ENCODE peak calls at places on chromosomes 1 and 21, in five cellular contexts. C, W, F, T and J are unnamed samples.
A peak's percentile ranks its signal among the peaks of the same experiment; 100 is the strongest.

GRCh38 chr1:97805093-97805492 is 115.7 kb downstream of the DPYD start:
- DNase-seq in T (no peak), C (no peak), F (no peak), W (no peak), J (no peak)

GRCh38 chr1:172960454-172961208 is 90.1 kb downstream of the TNFSF18 start:
- DNase-seq in C (no peak), W (peak; percentile 54), T (no peak), F (no peak), J (no peak)

GRCh38 chr1:214103778-214104177 is 116.0 kb downstream of the PROX1 start:
- DNase-seq in C (no peak), T (no peak), F (no peak), W (no peak), J (no peak)

GRCh38 chr1:198967566-198967965 is 328.7 kb downstream of the PTPRC start:
- DNase-seq in T (no peak), C (no peak), W (no peak), F (no peak), J (no peak)

GRCh38 chr1:116067564-116067887 is 43.7 kb upstream of the MAB21L3 start:
- DNase-seq in W (peak; percentile 8), F (no peak), C (no peak), T (peak; percentile 14), J (no peak)

GRCh38 chr1:203338335-203339036 is 12.4 kb downstream of the FMOD start:
- DNase-seq in T (no peak), W (peak; percentile 73), C (no peak), F (peak; percentile 65), J (peak; percentile 60)

GRCh38 chr1:237895630-237896029 is 4.9 kb upstream of the ZP4 start:
- DNase-seq in C (no peak), T (no peak), F (no peak), W (no peak), J (no peak)

GRCh38 chr21:22573834-22574233 is 1575.6 kb downstream of the NCAM2 start:
- DNase-seq in T (no peak), C (no peak), F (no peak), W (no peak), J (no peak)

GRCh38 chr21:34617753-34618339 is 2.9 kb upstream of the RCAN1 start:
- DNase-seq in F (no peak), T (no peak), C (no peak), W (no peak), J (no peak)

GRCh38 chr1:38243106-38243505 is 196.5 kb upstream of the POU3F1 start:
- DNase-seq in T (no peak), C (no peak), W (peak; percentile 32), F (no peak), J (no peak)

GRCh38 chr1:162561616-162562451 is at the start of gene UAP1:
- DNase-seq in C (no peak), T (no peak), F (no peak), W (no peak), J (no peak)

GRCh38 chr1:66929999-66930822 is 5.4 kb downstream of the MIER1 start:
- DNase-seq in W (peak; percentile 95), T (peak; percentile 94), C (peak; percentile 96), F (peak; percentile 91), J (peak; percentile 93)

GRCh38 chr1:11787251-11787803 is 18.4 kb downstream of the MTHFR start:
- DNase-seq in C (peak; percentile 84), F (no peak), W (peak; percentile 45), T (peak; percentile 57), J (no peak)

GRCh38 chr21:32334980-32335471 is 36.4 kb downstream of the MRAP start:
- DNase-seq in C (no peak), W (no peak), F (no peak), T (no peak), J (no peak)

GRCh38 chr1:28449904-28450303 is 55.9 kb upstream of the RCC1 start:
- DNase-seq in T (no peak), F (peak; percentile 29), C (no peak), W (peak; percentile 82), J (peak; percentile 14)

GRCh38 chr1:18575620-18576019 is 55.0 kb upstream of the PAX7 start:
- DNase-seq in W (peak; percentile 61), F (peak; percentile 11), T (peak; percentile 19), C (peak; percentile 79), J (no peak)

GRCh38 chr1:176504848-176505553 is 42.0 kb downstream of the PAPPA2 start:
- DNase-seq in C (no peak), T (no peak), F (no peak), W (no peak), J (no peak)

GRCh38 chr1:112558634-112559033 is 49.9 kb downstream of the WNT2B start:
- DNase-seq in C (no peak), W (no peak), T (no peak), F (no peak), J (no peak)

GRCh38 chr1:153805929-153806750 is 30.9 kb downstream of the SLC27A3 start:
- DNase-seq in T (no peak), C (no peak), F (no peak), W (no peak), J (no peak)

GRCh38 chr1:34923490-34923889 is 6.0 kb downstream of the DLGAP3 start:
- DNase-seq in T (no peak), C (no peak), W (no peak), F (no peak), J (no peak)

GRCh38 chr21:42028754-42029385 is 18.7 kb upstream of the ZBTB21 start:
- DNase-seq in T (no peak), C (peak; percentile 30), F (no peak), W (no peak), J (no peak)

GRCh38 chr1:110048923-110049601 is 14.6 kb downstream of the STRIP1 start:
- DNase-seq in T (no peak), C (no peak), F (no peak), W (no peak), J (no peak)

GRCh38 chr1:51192213-51192843 is 43.7 kb upstream of the RNF11 start:
- DNase-seq in F (peak; percentile 38), W (peak; percentile 89), T (peak; percentile 26), C (peak; percentile 68), J (peak; percentile 29)

GRCh38 chr1:26134466-26134865 is 22.8 kb downstream of the PDIK1L start:
- DNase-seq in C (no peak), W (no peak), F (no peak), T (no peak), J (no peak)

GRCh38 chr1:26132128-26132824 is 20.7 kb downstream of the PDIK1L start:
- DNase-seq in W (peak; percentile 35), F (no peak), C (no peak), T (no peak), J (no peak)

GRCh38 chr1:26130695-26131094 is 19.1 kb downstream of the PDIK1L start:
- DNase-seq in C (no peak), W (no peak), T (no peak), F (no peak), J (no peak)

GRCh38 chr1:26129778-26130177 is 18.2 kb downstream of the PDIK1L start:
- DNase-seq in W (no peak), C (no peak), T (no peak), F (no peak), J (no peak)

DNA sequence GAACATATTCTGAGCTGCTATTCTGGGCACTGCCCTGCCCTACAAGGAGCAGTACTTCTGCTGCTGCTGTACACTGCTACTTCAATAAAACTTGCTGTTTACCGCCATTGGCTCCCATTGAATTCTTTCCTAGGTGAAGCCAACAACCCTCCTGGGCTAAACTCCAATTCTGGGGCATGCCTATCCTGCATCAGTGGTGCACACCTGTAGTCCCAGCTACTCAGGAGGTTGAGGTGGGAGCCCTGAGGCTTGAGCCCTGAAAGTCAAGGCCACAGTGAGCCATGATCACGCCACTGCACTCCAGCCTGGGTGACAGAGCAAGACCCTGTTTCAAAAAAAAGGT is 21.2 kb downstream of the PDIK1L start:
- DNase-seq in F (no peak), C (no peak), T (no peak), W (no peak), J (no peak)
- H3K9me3 ChIP-seq in F (no peaks in the 10 kb centered on the region), C (no peaks in the 10 kb centered on the region), T (no peaks in the 10 kb centered on the region), W (no peaks in the 10 kb centered on the region), J (no peaks in the 10 kb centered on the region)

GRCh38 chr1:8465692-8466091 is 147.8 kb downstream of the SLC45A1 start:
- DNase-seq in W (no peak), F (no peak), C (no peak), T (no peak), J (no peak)

GRCh38 chr1:8468751-8469150 is 150.8 kb downstream of the SLC45A1 start:
- DNase-seq in F (no peak), T (no peak), C (no peak), W (no peak), J (no peak)

GRCh38 chr1:8464377-8464776 is 146.5 kb downstream of the SLC45A1 start:
- DNase-seq in F (no peak), W (no peak), T (no peak), C (peak; percentile 76), J (no peak)

GRCh38 chr1:8464987-8465386 is 147.1 kb downstream of the SLC45A1 start:
- DNase-seq in T (no peak), C (no peak), W (no peak), F (no peak), J (no peak)

DNA sequence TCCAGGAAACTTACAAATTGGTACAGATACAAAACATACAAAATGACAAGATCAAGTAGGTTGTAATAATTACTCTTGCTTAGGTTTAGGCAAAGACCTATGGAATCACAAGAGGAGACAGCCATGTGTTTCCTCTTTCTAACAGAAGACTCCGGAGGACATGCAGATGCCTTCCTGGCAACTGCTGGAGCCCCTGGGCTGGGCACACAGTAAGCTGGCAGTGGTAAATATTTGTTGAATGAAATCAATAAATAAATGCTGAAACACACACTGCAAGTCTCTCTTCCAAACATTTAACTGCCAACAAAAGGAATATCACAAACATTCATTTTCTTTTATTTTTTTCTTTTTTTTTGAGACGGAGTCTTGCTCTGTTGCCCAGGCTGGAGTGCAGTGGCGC is 149.4 kb downstream of the SLC45A1 start:
- DNase-seq in C (no peak), T (no peak), F (no peak), W (no peak), J (no peak)
- H3K4me1 ChIP-seq in C (peaks cover 49% of the 10 kb centered on the region), T (no peaks in the 10 kb centered on the region), F (peaks cover under 1% of the 10 kb centered on the region), W (peaks cover 11% of the 10 kb centered on the region), J (peaks cover 10% of the 10 kb centered on the region)

GRCh38 chr1:205043866-205044265 is 854 bp downstream of the CNTN2 start:
- DNase-seq in F (no peak), W (no peak), T (no peak), C (no peak), J (no peak)

GRCh38 chr1:205042911-205043806 is at the start of gene CNTN2:
- DNase-seq in T (no peak), F (no peak), W (no peak), C (no peak), J (no peak)

GRCh38 chr1:205045146-205045545 is 2.1 kb downstream of the CNTN2 start:
- DNase-seq in T (no peak), W (no peak), C (no peak), F (no peak), J (no peak)

GRCh38 chr1:205046870-205047269 is 3.9 kb downstream of the CNTN2 start:
- DNase-seq in W (no peak), F (no peak), T (no peak), C (no peak), J (no peak)

GRCh38 chr1:205044745-205045144 is 1.7 kb downstream of the CNTN2 start:
- DNase-seq in C (no peak), F (no peak), T (no peak), W (no peak), J (no peak)
- H3K27me3 ChIP-seq in C (peaks cover 76% of the 10 kb centered on the region), F (peaks cover 8% of the 10 kb centered on the region), T (no peaks in the 10 kb centered on the region), W (peaks cover 99% of the 10 kb centered on the region), J (no peaks in the 10 kb centered on the region)

DNA sequence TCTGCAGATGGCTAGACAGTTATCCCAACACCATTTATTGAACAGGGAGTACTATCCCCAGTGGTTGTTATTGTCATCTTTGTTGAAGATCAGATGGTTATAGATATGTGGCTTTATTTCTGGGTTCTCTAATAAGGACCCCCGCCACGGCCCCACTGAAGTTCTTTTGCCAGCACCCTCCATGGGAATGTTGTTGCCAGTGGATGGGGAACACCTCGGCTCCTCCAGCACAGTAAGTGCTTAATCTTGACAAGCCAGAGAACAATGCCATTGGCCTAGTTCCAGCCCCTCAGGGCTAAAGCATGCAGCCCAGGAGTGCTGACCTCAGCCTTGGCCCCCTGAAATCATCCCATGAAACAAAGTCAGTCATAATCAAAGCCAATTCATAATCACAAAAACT is 337.6 kb downstream of the AGBL4 start:
- DNase-seq in F (no peak), C (no peak), W (peak; percentile 19), T (no peak), J (no peak)
- H3K9me3 ChIP-seq in F (no peaks in the 10 kb centered on the region), C (peaks cover 10% of the 10 kb centered on the region), W (no peaks in the 10 kb centered on the region), T (no peaks in the 10 kb centered on the region), J (no peaks in the 10 kb centered on the region)